ENCODE peak calls at places on chromosome 22, in nine cellular contexts. H is nephron progenitor cell; U is GM12865; T is choroid plexus epithelial cell; L is activated CD4-positive, CD25-positive, alpha-beta regulatory T cell; N is fibroblast of pulmonary artery; R is nucleus accumbens; F is cardiac muscle cell; P is stimulated activated CD4-positive, alpha-beta T cell treated with anti-CD3 and anti-CD28 coated beads, TNF-alpha, amount 100 ng/mL, for 1 hour. A is an unnamed sample.

GRCh38 chr22:50698546-50698945 is 25.9 kb downstream of the SHANK3 start:
- DNase-seq in H (no peak), U (no peak), T (no peak), L (no peak), N (no peak), R (no peak), F (no peak), P (no peak), A (no peak)

GRCh38 chr22:24952837-24953293 is 349 bp downstream of the KIAA1671 start:
- DNase-seq in H (no peak), U (no peak), T (peak), L (no peak), N (peak), R (peak), F (peak), P (no peak), A (peak)

GRCh38 chr22:32579533-32580220 is 105.1 kb downstream of the FBXO7 start:
- DNase-seq in H (no peak), U (no peak), T (peak), L (no peak), N (no peak), R (no peak), F (no peak), P (no peak), A (no peak)

GRCh38 chr22:20940178-20940790 is 23.1 kb downstream of the CRKL start:
- DNase-seq in H (no peak), U (no peak), T (no peak), L (no peak), N (no peak), R (no peak), F (no peak), P (no peak), A (no peak)

GRCh38 chr22:20776624-20777405 is 2.9 kb downstream of the SERPIND1 start:
- DNase-seq in H (no peak), U (no peak), T (no peak), L (no peak), N (no peak), R (no peak), F (no peak), P (no peak), A (no peak)

GRCh38 chr22:43449205-43449830 is 37.5 kb downstream of the MPPED1 start:
- DNase-seq in H (peak), U (no peak), T (no peak), L (no peak), N (no peak), R (no peak), F (no peak), P (no peak), A (no peak)

GRCh38 chr22:43205748-43206514 is 19.0 kb upstream of the TTLL12 start:
- DNase-seq in H (no peak), U (no peak), T (no peak), L (no peak), N (no peak), R (no peak), F (no peak), P (no peak), A (no peak)

GRCh38 chr22:35349704-35350538 is 31.0 kb upstream of the HMOX1 start:
- DNase-seq in H (peak), U (no peak), T (peak), L (no peak), N (no peak), R (no peak), F (peak), P (no peak), A (peak)

GRCh38 chr22:26050079-26050478 is 119.2 kb upstream of the SEZ6L start:
- DNase-seq in H (no peak), U (peak), T (no peak), L (no peak), N (no peak), R (no peak), F (no peak), P (no peak), A (no peak)

GRCh38 chr22:22408731-22409696 is 99.5 kb downstream of the ZNF280B start:
- DNase-seq in H (peak), U (peak), T (peak), L (no peak), N (peak), R (no peak), F (peak), P (no peak), A (peak)

GRCh38 chr22:46049726-46050450 is 72.9 kb upstream of the WNT7B start:
- DNase-seq in H (no peak), U (no peak), T (no peak), L (no peak), N (no peak), R (no peak), F (no peak), P (no peak), A (no peak)

GRCh38 chr22:37428649-37429586 is 1.6 kb upstream of the ELFN2 start:
- DNase-seq in H (peak), U (peak), T (peak), L (no peak), N (peak), R (no peak), F (peak), P (no peak), A (peak)

GRCh38 chr22:19902245-19902699 is 39.3 kb upstream of the COMT start:
- DNase-seq in H (no peak), U (no peak), T (no peak), L (no peak), N (no peak), R (no peak), F (no peak), P (no peak), A (no peak)

GRCh38 chr22:20186183-20186870 is 35.5 kb upstream of the CCDC188 start:
- DNase-seq in H (peak), U (peak), T (peak), L (no peak), N (peak), R (no peak), F (no peak), P (no peak), A (no peak)

GRCh38 chr22:35359380-35360065 is 21.4 kb upstream of the HMOX1 start:
- DNase-seq in H (no peak), U (no peak), T (no peak), L (no peak), N (no peak), R (no peak), F (no peak), P (no peak), A (no peak)

GRCh38 chr22:39252461-39253391 is 7.9 kb upstream of the PDGFB start:
- DNase-seq in H (no peak), U (no peak), T (no peak), L (no peak), N (no peak), R (no peak), F (no peak), P (no peak), A (no peak)

GRCh38 chr22:31241936-31242335 is 29.8 kb downstream of the LIMK2 start:
- DNase-seq in H (no peak), U (no peak), T (peak), L (no peak), N (peak), R (no peak), F (peak), P (no peak), A (no peak)

GRCh38 chr22:44913198-44913983 is 96.4 kb downstream of the PHF21B start:
- DNase-seq in H (no peak), U (no peak), T (no peak), L (no peak), N (no peak), R (no peak), F (no peak), P (no peak), A (no peak)

GRCh38 chr22:27150530-27150909 is 493.1 kb downstream of the MIAT start:
- DNase-seq in H (no peak), U (peak), T (no peak), L (no peak), N (no peak), R (no peak), F (no peak), P (no peak), A (no peak)

GRCh38 chr22:45311033-45311531 is 1.3 kb downstream of the FAM118A start:
- DNase-seq in H (no peak), U (no peak), T (no peak), L (no peak), N (no peak), R (no peak), F (no peak), P (no peak), A (no peak)